ENCODE peak calls at places on chromosomes 7 and 10, in ten cellular contexts. R, J, Y, N, X, M, C, V, H and G are unnamed samples.

GRCh38 chr10:66627156-66627555 is 298.7 kb upstream of the LRRTM3 start:
- DNase-seq in H (no peak), V (no peak), J (no peak), C (peak), R (peak), M (no peak), Y (no peak), X (no peak), N (peak), G (no peak)

GRCh38 chr7:916291-916941 is 38.1 kb downstream of the ADAP1 start:
- DNase-seq in H (no peak), Y (no peak), C (no peak), R (peak), X (no peak), V (no peak), N (no peak), M (peak), J (no peak), G (no peak)

GRCh38 chr7:128794020-128794419 is 2.3 kb downstream of the CCDC136 start:
- DNase-seq in J (peak), M (no peak), V (peak), R (no peak), C (no peak), H (no peak), Y (no peak), N (peak), X (no peak), G (no peak)

GRCh38 chr10:58086763-58087150 is 180.9 kb downstream of the IPMK start:
- DNase-seq in N (no peak), H (no peak), M (no peak), C (no peak), R (no peak), V (no peak), Y (no peak), X (no peak), J (no peak), G (no peak)

GRCh38 chr7:130971297-130971696 is 237.3 kb upstream of the KLF14 start:
- DNase-seq in J (no peak), H (no peak), V (no peak), Y (no peak), C (no peak), N (no peak), M (no peak), R (no peak), X (no peak), G (no peak)

GRCh38 chr10:74328388-74328787 is 177.4 kb downstream of the ADK start:
- DNase-seq in M (no peak), V (no peak), J (no peak), X (no peak), N (peak), R (no peak), Y (no peak), C (no peak), H (no peak), G (no peak)

GRCh38 chr7:20385121-20385520 is 54.4 kb downstream of the ITGB8 start:
- DNase-seq in V (no peak), N (no peak), C (peak), Y (no peak), M (no peak), R (peak), X (no peak), H (no peak), J (no peak), G (no peak)

GRCh38 chr7:27098493-27099223 is 2.9 kb upstream of the HOXA1 start:
- DNase-seq in V (no peak), N (no peak), Y (no peak), C (peak), H (no peak), M (no peak), X (no peak), J (peak), R (no peak), G (no peak)

GRCh38 chr10:86900955-86901354 is 56.5 kb downstream of the MMRN2 start:
- DNase-seq in J (no peak), Y (peak), M (peak), N (no peak), V (no peak), C (no peak), X (no peak), H (no peak), R (no peak), G (no peak)

GRCh38 chr10:8993859-8994258 is 939.4 kb downstream of the GATA3 start:
- DNase-seq in Y (no peak), N (no peak), X (no peak), V (no peak), C (no peak), H (no peak), R (no peak), M (no peak), J (no peak), G (no peak)

GRCh38 chr10:132562916-132563456 is 25.4 kb downstream of the INPP5A start:
- DNase-seq in J (no peak), N (no peak), R (no peak), H (no peak), Y (no peak), C (no peak), X (no peak), V (no peak), M (no peak), G (no peak)

GRCh38 chr10:101007099-101007711 is 7.6 kb downstream of the LZTS2 start:
- DNase-seq in N (no peak), M (no peak), H (no peak), V (no peak), Y (no peak), J (no peak), C (no peak), X (no peak), R (no peak), G (no peak)

GRCh38 chr7:6164491-6164890 is 107.9 kb downstream of the CYTH3 start:
- DNase-seq in N (no peak), Y (no peak), X (no peak), H (no peak), J (no peak), R (no peak), M (peak), C (no peak), V (no peak), G (no peak)

GRCh38 chr10:42754155-42755027 is 28.2 kb upstream of the BMS1 start:
- DNase-seq in C (no peak), J (peak), X (no peak), M (peak), V (peak), Y (no peak), N (peak), H (peak), R (no peak), G (no peak)

GRCh38 chr10:79299397-79300370 is 47.6 kb upstream of the PPIF start:
- DNase-seq in N (no peak), R (no peak), C (no peak), M (no peak), Y (no peak), J (no peak), X (no peak), V (no peak), H (no peak), G (no peak)

GRCh38 chr10:350981-351501 is 215.8 kb downstream of the ZMYND11 start:
- DNase-seq in H (no peak), J (no peak), R (no peak), V (no peak), Y (no peak), M (no peak), C (no peak), N (no peak), X (no peak), G (no peak)

GRCh38 chr7:149422914-149423285 is 38.0 kb downstream of the ZNF777 start:
- DNase-seq in V (peak), H (peak), C (no peak), X (peak), R (no peak), M (peak), J (peak), N (no peak), Y (no peak), G (no peak)

GRCh38 chr7:50783801-50784507 is 1.3 kb upstream of the GRB10 start:
- DNase-seq in N (no peak), M (no peak), J (no peak), V (no peak), Y (no peak), X (no peak), C (no peak), R (no peak), H (no peak), G (no peak)

GRCh38 chr7:44390701-44391100 is 65.3 kb upstream of the CAMK2B start:
- DNase-seq in X (no peak), V (no peak), C (no peak), N (no peak), J (no peak), H (no peak), M (no peak), Y (no peak), R (no peak), G (no peak)

GRCh38 chr10:88234332-88234731 is 348.8 kb downstream of the RNLS start:
- DNase-seq in J (no peak), V (no peak), Y (no peak), X (no peak), N (no peak), M (no peak), R (no peak), H (no peak), C (no peak), G (no peak)

GRCh38 chr7:108614903-108615302 is 45.2 kb downstream of the DNAJB9 start:
- DNase-seq in X (no peak), R (no peak), V (no peak), C (no peak), H (no peak), M (no peak), Y (no peak), J (no peak), N (no peak), G (no peak)

GRCh38 chr10:111756541-111757061 is 427.0 kb downstream of the GPAM start:
- DNase-seq in C (peak), H (no peak), R (peak), M (no peak), X (no peak), N (peak), Y (no peak), V (no peak), J (peak), G (peak)

GRCh38 chr7:122306320-122307227 is 2.0 kb upstream of the FEZF1 start:
- DNase-seq in Y (no peak), J (no peak), H (no peak), X (no peak), N (no peak), C (no peak), R (no peak), M (no peak), V (no peak), G (no peak)

GRCh38 chr10:122391875-122392274 is 17.4 kb downstream of the PLEKHA1 start:
- DNase-seq in V (no peak), J (no peak), Y (no peak), X (no peak), M (no peak), N (no peak), C (no peak), H (no peak), R (no peak), G (no peak)

GRCh38 chr7:25006225-25006624 is 26.2 kb upstream of the OSBPL3 start:
- DNase-seq in V (no peak), C (no peak), X (no peak), M (no peak), Y (no peak), J (no peak), N (no peak), H (no peak), R (no peak), G (no peak)

GRCh38 chr7:101506531-101506930 is 122.6 kb downstream of the MYL10 start:
- DNase-seq in J (no peak), N (no peak), H (no peak), M (no peak), V (no peak), X (no peak), R (no peak), Y (no peak), C (peak), G (no peak)

GRCh38 chr10:110081914-110082313 is 74.1 kb downstream of the ADD3 start:
- DNase-seq in C (peak), X (no peak), R (peak), V (no peak), H (no peak), N (peak), Y (no peak), J (no peak), M (peak), G (peak)

GRCh38 chr10:35352508-35352907 is 16.2 kb downstream of the CCNY start:
- DNase-seq in V (no peak), M (no peak), Y (no peak), R (no peak), J (no peak), N (no peak), X (no peak), H (no peak), C (no peak), G (no peak)

GRCh38 chr10:5776150-5776880 is 36.9 kb downstream of the GDI2 start:
- DNase-seq in H (no peak), X (no peak), M (no peak), N (no peak), C (no peak), R (no peak), J (no peak), V (no peak), Y (no peak), G (no peak)

GRCh38 chr7:36160313-36160712 is 7.3 kb downstream of the EEPD1 start:
- DNase-seq in M (no peak), R (no peak), V (no peak), N (no peak), C (no peak), H (no peak), Y (no peak), J (no peak), X (no peak), G (no peak)

GRCh38 chr7:116478834-116479233 is 20.7 kb upstream of the CAV2 start:
- DNase-seq in V (no peak), R (no peak), X (no peak), M (no peak), N (no peak), J (no peak), H (no peak), C (no peak), Y (no peak), G (no peak)

GRCh38 chr10:18113881-18114280 is 26.3 kb upstream of the CACNB2 start:
- DNase-seq in C (no peak), H (no peak), J (no peak), Y (no peak), V (no peak), R (no peak), X (no peak), M (no peak), N (no peak), G (no peak)